ENCODE peak calls at places on chromosomes 1 and 21, in six cellular contexts. A is left kidney, N is K562, K is MM.1S, J is right atrium auricular region, I is NCI-H1092 treated with DMSO at 0.1 percent for 48 hours. H is an unnamed sample.

GRCh38 chr1:164700683-164701082 is 141.7 kb downstream of the PBX1 start:
- DNase-seq in N (no peak), K (no peak), A (no peak), J (no peak), I (no peak), H (no peak)

GRCh38 chr1:88509369-88509768 is 174.7 kb upstream of the PKN2 start:
- DNase-seq in N (no peak), J (no peak), A (no peak), K (no peak), I (no peak), H (no peak)

GRCh38 chr1:181251001-181251712 is 162.7 kb downstream of the IER5 start:
- DNase-seq in J (no peak), K (no peak), N (no peak), A (no peak), I (peak), H (no peak)

GRCh38 chr1:45266151-45266801 is 59.9 kb upstream of the ZSWIM5 start:
- DNase-seq in J (peak), N (peak), I (no peak), A (peak), K (no peak), H (peak)

GRCh38 chr1:240701412-240701811 is 89.5 kb upstream of the GREM2 start:
- DNase-seq in N (no peak), K (no peak), J (no peak), A (no peak), I (no peak), H (no peak)

GRCh38 chr21:38768385-38769071 is 37.2 kb upstream of the ETS2 start:
- DNase-seq in N (peak), I (no peak), J (no peak), A (no peak), K (no peak), H (peak)

GRCh38 chr1:213327318-213327667 is 276.3 kb downstream of the RPS6KC1 start:
- DNase-seq in A (peak), N (no peak), K (no peak), J (peak), I (no peak), H (no peak)

GRCh38 chr1:41878495-41878894 is 40.2 kb downstream of the HIVEP3 start:
- DNase-seq in K (no peak), N (no peak), I (no peak), A (peak), J (no peak), H (no peak)

GRCh38 chr1:244353572-244354091 is 98.1 kb downstream of the ADSS2 start:
- DNase-seq in A (peak), J (peak), N (peak), K (no peak), I (no peak), H (no peak)

GRCh38 chr1:16181887-16182719 is 26.2 kb upstream of the EPHA2 start:
- DNase-seq in N (no peak), A (peak), J (peak), I (no peak), K (no peak), H (no peak)